ENCODE peak calls at places on chromosomes 5 and 9, in six cellular contexts. X, H, V, L, Q and Z are unnamed samples.

GRCh38 chr5:127406326-127407121 is 110.9 kb upstream of the PRRC1 start:
- DNase-seq in L (no peak), Q (no peak), H (no peak), V (no peak), X (no peak), Z (no peak)

GRCh38 chr5:92320446-92320845 is 937.3 kb upstream of the ARRDC3 start:
- DNase-seq in Q (no peak), H (no peak), L (no peak), X (no peak), V (no peak), Z (no peak)

GRCh38 chr5:133930061-133930823 is 38.2 kb downstream of the C5orf15 start:
- DNase-seq in Q (no peak), L (no peak), X (no peak), V (no peak), H (peak; percentile 31), Z (no peak)

GRCh38 chr5:159560073-159560472 is 229.8 kb upstream of the IL12B start:
- DNase-seq in X (no peak), V (no peak), Q (no peak), H (no peak), L (no peak), Z (no peak)

GRCh38 chr9:114521846-114522245 is 16.6 kb upstream of the WHRN start:
- DNase-seq in Q (no peak), V (no peak), L (no peak), X (no peak), H (no peak), Z (no peak)

GRCh38 chr9:82797539-82797938 is 265.4 kb downstream of the RASEF start:
- DNase-seq in H (peak; percentile 29), L (no peak), Q (no peak), V (peak; percentile 32), X (no peak), Z (no peak)

GRCh38 chr5:82164957-82165698 is 113.0 kb downstream of the RPS23 start:
- DNase-seq in Q (no peak), X (no peak), V (no peak), L (no peak), H (no peak), Z (no peak)

GRCh38 chr5:34749431-34749872 is 89.5 kb upstream of the TTC23L start:
- DNase-seq in V (no peak), L (no peak), X (no peak), H (no peak), Q (no peak), Z (no peak)

GRCh38 chr9:8660383-8660782 is 860.8 kb upstream of the DMAC1 start:
- DNase-seq in Q (peak; percentile 77), H (peak; percentile 45), X (no peak), V (peak; percentile 49), L (no peak), Z (no peak)
- TF ChIP-seq POLR2AphosphoS5 in Q (no peak), H (no peak), X (no peak), V (no peak), L (no peak), Z (no peak)

GRCh38 chr5:1222621-1223277 is 2.4 kb upstream of the SLC6A18 start:
- DNase-seq in X (no peak), L (no peak), Q (no peak), H (no peak), V (no peak), Z (no peak)

GRCh38 chr5:1220351-1220750 is 4.8 kb upstream of the SLC6A18 start:
- DNase-seq in L (no peak), X (no peak), H (no peak), V (no peak), Q (no peak), Z (no peak)

GRCh38 chr5:1222147-1222546 is 3.0 kb upstream of the SLC6A18 start:
- DNase-seq in H (no peak), L (no peak), V (no peak), Q (no peak), X (no peak), Z (no peak)

GRCh38 chr5:1220831-1221230 is 4.3 kb upstream of the SLC6A18 start:
- DNase-seq in H (no peak), V (no peak), Q (no peak), L (no peak), X (no peak), Z (no peak)

GRCh38 chr5:1221721-1222120 is 3.5 kb upstream of the SLC6A18 start:
- DNase-seq in V (no peak), L (no peak), X (no peak), Q (no peak), H (no peak), Z (no peak)
- H3K4me3 ChIP-seq in V (no peak overlapping the region), L (no peak overlapping the region), X (no peak overlapping the region), Q (no peak overlapping the region), H (no peak overlapping the region), Z (no peak overlapping the region)

GRCh38 chr5:179699640-179700298 is 1.0 kb downstream of the CANX start:
- DNase-seq in L (no peak), V (no peak), Q (no peak), X (peak; percentile 48), H (peak; percentile 27), Z (no peak)
- TF ChIP-seq POLR2AphosphoS5 in L (peak; percentile 42), V (no peak), Q (no peak), X (no peak), H (no peak), Z (no peak)

GRCh38 chr5:32387176-32387575 is 57.4 kb downstream of the ZFR start:
- DNase-seq in H (no peak), X (no peak), L (no peak), V (no peak), Q (no peak), Z (no peak)

GRCh38 chr5:32388429-32389111 is 56.0 kb downstream of the ZFR start:
- DNase-seq in X (no peak), H (no peak), L (no peak), V (no peak), Q (no peak), Z (no peak)

GRCh38 chr5:32390819-32391591 is 53.5 kb downstream of the ZFR start:
- DNase-seq in X (no peak), H (no peak), Q (no peak), L (peak; percentile 7), V (no peak), Z (no peak)

GRCh38 chr5:32387841-32388240 is 56.7 kb downstream of the ZFR start:
- DNase-seq in H (no peak), X (no peak), V (no peak), L (no peak), Q (no peak), Z (no peak)

DNA sequence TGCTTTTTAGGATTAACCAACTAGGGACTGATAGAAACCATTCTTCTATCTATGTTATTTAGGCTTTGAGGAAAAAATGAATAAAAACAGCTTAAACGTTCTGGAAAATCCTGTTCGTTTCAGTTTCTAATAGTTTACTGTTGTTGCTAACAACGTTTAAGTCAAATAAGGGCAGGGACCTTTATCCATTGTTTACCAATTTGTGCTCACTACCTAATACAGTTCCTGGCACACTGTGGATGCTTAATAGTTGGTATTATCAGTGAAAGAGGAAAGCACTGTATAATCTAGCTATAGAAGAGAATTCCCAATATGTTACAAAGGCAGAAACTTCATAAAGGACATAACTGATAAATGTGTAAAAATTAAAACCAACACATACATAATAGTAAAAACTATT is 52.5 kb downstream of the ZFR start:
- DNase-seq in V (no peak), H (no peak), Q (no peak), L (no peak), X (no peak), Z (no peak)
- H3K4me3 ChIP-seq in V (no peak overlapping the region), H (no peak overlapping the region), Q (no peak overlapping the region), L (no peak overlapping the region), X (no peak overlapping the region), Z (no peak overlapping the region)

GRCh38 chr5:98941131-98941883 is 12.5 kb upstream of the CHD1 start:
- DNase-seq in Q (no peak), H (no peak), X (no peak), V (no peak), L (no peak), Z (no peak)
- TF ChIP-seq POLR2AphosphoS5 in Q (no peak), H (no peak), X (no peak), V (no peak), L (no peak), Z (no peak)

DNA sequence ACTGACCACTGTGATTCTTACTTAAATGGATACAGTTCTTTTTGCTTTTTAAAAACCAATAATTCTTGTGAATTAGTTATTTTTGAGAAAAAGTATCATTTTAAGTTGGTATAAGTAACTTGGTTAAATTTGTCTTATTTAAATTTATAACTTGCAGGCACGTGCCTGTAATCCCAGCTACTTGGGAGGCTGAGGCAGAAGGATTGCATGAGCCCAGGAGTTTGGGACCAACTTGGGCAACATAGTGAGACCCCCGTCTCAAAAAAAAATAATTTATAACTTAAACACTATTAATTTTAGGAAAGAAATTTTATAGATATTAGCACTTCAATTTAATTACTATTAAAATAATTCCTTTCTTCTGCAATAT is 5.0 kb downstream of the CPEB4 start:
- DNase-seq in X (no peak), H (no peak), Q (no peak), L (no peak), V (no peak), Z (no peak)
- H3K4me3 ChIP-seq in X (no peak overlapping the region), H (no peak overlapping the region), Q (no peak overlapping the region), L (no peak overlapping the region), V (peak overlapping the region; percentile 78), Z (peak overlapping the region; percentile 69)

DNA sequence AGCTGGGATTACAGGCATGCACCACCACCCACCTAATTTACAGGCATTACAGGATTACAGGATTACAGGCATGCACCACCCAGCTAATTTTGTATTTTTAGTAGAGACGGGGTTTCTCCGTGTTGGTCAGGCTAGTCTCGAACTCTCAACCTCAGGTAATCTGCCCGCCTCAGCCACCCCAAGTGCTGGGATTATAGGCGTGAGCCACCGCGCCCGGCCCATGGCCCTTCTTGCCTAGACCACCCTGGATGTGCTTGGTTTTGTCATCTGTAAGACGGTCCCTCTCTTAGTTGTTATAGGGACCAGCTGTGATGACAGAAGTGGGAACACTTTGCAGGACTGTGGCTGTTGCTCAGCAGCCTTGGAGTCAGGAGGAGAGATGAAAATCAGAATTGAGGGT is 3.5 kb upstream of the PHYKPL start:
- DNase-seq in V (no peak), H (no peak), X (no peak), Q (no peak), L (no peak), Z (no peak)
- TF ChIP-seq POLR2AphosphoS5 in V (no peak), H (no peak), X (no peak), Q (no peak), L (no peak), Z (no peak)

DNA sequence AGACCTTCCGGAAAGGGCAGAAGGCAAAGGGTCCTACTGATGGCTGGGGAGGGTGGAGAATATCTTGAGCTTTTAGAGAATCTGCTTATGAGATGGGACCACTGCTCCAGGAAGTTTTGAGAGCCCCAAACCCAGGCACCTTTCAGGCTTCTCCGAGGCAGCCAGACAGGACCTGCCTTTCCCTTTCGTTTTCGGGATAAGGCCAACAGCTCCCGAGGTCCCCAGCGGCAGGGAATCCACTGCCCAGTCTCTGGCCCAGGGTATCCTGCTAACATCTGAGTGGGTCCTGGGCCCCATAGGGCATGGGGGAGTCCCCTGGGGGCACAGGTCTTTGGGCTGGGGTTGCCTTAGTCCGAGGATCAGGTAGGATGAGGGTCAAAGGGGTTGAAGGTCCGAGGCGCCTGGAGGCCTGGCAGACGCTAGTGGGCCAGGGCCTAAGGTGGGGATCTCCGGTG is 3.3 kb downstream of the PITX1 start:
- DNase-seq in L (no peak), Q (no peak), H (no peak), V (no peak), X (no peak), Z (no peak)
- H3K4me3 ChIP-seq in L (no peak overlapping the region), Q (no peak overlapping the region), H (peak overlapping the region; percentile 45), V (peak overlapping the region; percentile 71), X (no peak overlapping the region), Z (peak overlapping the region; percentile 35)

GRCh38 chr9:136403538-136403914 is 3.6 kb upstream of the SNAPC4 start:
- DNase-seq in X (no peak), H (no peak), V (no peak), Q (no peak), L (no peak), Z (peak; percentile 86)
- TF ChIP-seq POLR2AphosphoS5 in X (no peak), H (no peak), V (no peak), Q (no peak), L (no peak), Z (no peak)